ENCODE peak calls at places on chromosomes 13 and 19, in nine cellular contexts. One of them, this sample, is unnamed.
A peak's percentile ranks its signal among the peaks of the same experiment; 100 is the strongest.

GRCh38 chr19:17513801-17514200 is 2.4 kb downstream of the PGLS start:
- DNase-seq in IMR-90: no peak
- DNase-seq in right cardiac atrium: no peak
- DNase-seq in lower lobe of right lung: no peak
- DNase-seq in NCI-H1092: no peak
- DNase-seq in T-helper 17 cell: no peak
- DNase-seq in cardiac fibroblast: no peak
- DNase-seq in hepatic stellate cell: no peak
- DNase-seq in cortex of kidney: no peak
- DNase-seq in this sample: no peak

GRCh38 chr13:73715114-73715909 is 418.9 kb downstream of the KLF12 start:
- DNase-seq in lower lobe of right lung: peak; percentile 66
- DNase-seq in T-helper 17 cell: peak; percentile 59
- DNase-seq in right cardiac atrium: no peak
- DNase-seq in IMR-90: no peak
- DNase-seq in NCI-H1092: no peak
- DNase-seq in hepatic stellate cell: no peak
- DNase-seq in cortex of kidney: no peak
- DNase-seq in cardiac fibroblast: no peak
- DNase-seq in this sample: no peak

GRCh38 chr13:29702912-29703351 is 107.4 kb upstream of the SLC7A1 start:
- DNase-seq in NCI-H1092: no peak
- DNase-seq in cortex of kidney: no peak
- DNase-seq in lower lobe of right lung: no peak
- DNase-seq in cardiac fibroblast: peak; percentile 89
- DNase-seq in hepatic stellate cell: peak; percentile 81
- DNase-seq in T-helper 17 cell: no peak
- DNase-seq in right cardiac atrium: no peak
- DNase-seq in IMR-90: peak; percentile 69
- DNase-seq in this sample: no peak

GRCh38 chr19:50639121-50640112 is at the start of gene SYT3:
- DNase-seq in cortex of kidney: no peak
- DNase-seq in right cardiac atrium: peak; percentile 82
- DNase-seq in NCI-H1092: no peak
- DNase-seq in hepatic stellate cell: peak; percentile 66
- DNase-seq in T-helper 17 cell: no peak
- DNase-seq in IMR-90: peak; percentile 27
- DNase-seq in lower lobe of right lung: peak; percentile 59
- DNase-seq in cardiac fibroblast: peak; percentile 28
- DNase-seq in this sample: no peak

GRCh38 chr19:40614595-40615411 is 13.6 kb downstream of the LTBP4 start:
- DNase-seq in right cardiac atrium: peak; percentile 94
- DNase-seq in T-helper 17 cell: peak; percentile 76
- DNase-seq in cortex of kidney: no peak
- DNase-seq in IMR-90: peak; percentile 99
- DNase-seq in lower lobe of right lung: peak; percentile 86
- DNase-seq in cardiac fibroblast: peak; percentile 97
- DNase-seq in NCI-H1092: no peak
- DNase-seq in hepatic stellate cell: peak; percentile 66
- DNase-seq in this sample: peak; percentile 86

GRCh38 chr19:8028951-8029491 is 23.5 kb upstream of the CCL25 start:
- DNase-seq in cardiac fibroblast: peak; percentile 12
- DNase-seq in cortex of kidney: no peak
- DNase-seq in T-helper 17 cell: no peak
- DNase-seq in lower lobe of right lung: no peak
- DNase-seq in right cardiac atrium: no peak
- DNase-seq in hepatic stellate cell: peak; percentile 50
- DNase-seq in NCI-H1092: no peak
- DNase-seq in IMR-90: peak; percentile 13
- DNase-seq in this sample: no peak

GRCh38 chr19:3099347-3100145 is 5.4 kb downstream of the GNA11 start:
- DNase-seq in NCI-H1092: no peak
- DNase-seq in lower lobe of right lung: no peak
- DNase-seq in cortex of kidney: no peak
- DNase-seq in right cardiac atrium: peak; percentile 60
- DNase-seq in T-helper 17 cell: no peak
- DNase-seq in IMR-90: no peak
- DNase-seq in cardiac fibroblast: no peak
- DNase-seq in hepatic stellate cell: no peak
- DNase-seq in this sample: no peak

GRCh38 chr19:41897181-41897580 is 14.2 kb downstream of the ARHGEF1 start:
- DNase-seq in lower lobe of right lung: no peak
- DNase-seq in NCI-H1092: no peak
- DNase-seq in right cardiac atrium: no peak
- DNase-seq in cortex of kidney: no peak
- DNase-seq in T-helper 17 cell: no peak
- DNase-seq in IMR-90: no peak
- DNase-seq in hepatic stellate cell: no peak
- DNase-seq in cardiac fibroblast: no peak
- DNase-seq in this sample: no peak

GRCh38 chr13:54183728-54184127 is 1155.1 kb downstream of the OLFM4 start:
- DNase-seq in T-helper 17 cell: no peak
- DNase-seq in cortex of kidney: no peak
- DNase-seq in right cardiac atrium: no peak
- DNase-seq in lower lobe of right lung: no peak
- DNase-seq in hepatic stellate cell: no peak
- DNase-seq in cardiac fibroblast: no peak
- DNase-seq in NCI-H1092: no peak
- DNase-seq in IMR-90: no peak
- DNase-seq in this sample: no peak

GRCh38 chr13:98254541-98254940 is 77.5 kb upstream of the RNF113B start:
- DNase-seq in right cardiac atrium: no peak
- DNase-seq in NCI-H1092: no peak
- DNase-seq in IMR-90: peak; percentile 86
- DNase-seq in lower lobe of right lung: no peak
- DNase-seq in T-helper 17 cell: no peak
- DNase-seq in cortex of kidney: no peak
- DNase-seq in hepatic stellate cell: no peak
- DNase-seq in cardiac fibroblast: no peak
- DNase-seq in this sample: no peak

GRCh38 chr13:112573710-112574109 is 14.2 kb downstream of the TUBGCP3 start:
- DNase-seq in cortex of kidney: no peak
- DNase-seq in hepatic stellate cell: no peak
- DNase-seq in IMR-90: no peak
- DNase-seq in T-helper 17 cell: no peak
- DNase-seq in right cardiac atrium: no peak
- DNase-seq in cardiac fibroblast: no peak
- DNase-seq in lower lobe of right lung: no peak
- DNase-seq in NCI-H1092: no peak
- DNase-seq in this sample: no peak

GRCh38 chr13:110349239-110349638 is 42.2 kb downstream of the COL4A2 start:
- DNase-seq in hepatic stellate cell: no peak
- DNase-seq in NCI-H1092: no peak
- DNase-seq in lower lobe of right lung: no peak
- DNase-seq in right cardiac atrium: no peak
- DNase-seq in IMR-90: no peak
- DNase-seq in T-helper 17 cell: no peak
- DNase-seq in cardiac fibroblast: no peak
- DNase-seq in cortex of kidney: no peak
- DNase-seq in this sample: no peak

GRCh38 chr13:100633461-100633860 is 41.1 kb downstream of the TMTC4 start:
- DNase-seq in lower lobe of right lung: no peak
- DNase-seq in IMR-90: peak; percentile 96
- DNase-seq in hepatic stellate cell: peak; percentile 27
- DNase-seq in cortex of kidney: no peak
- DNase-seq in T-helper 17 cell: no peak
- DNase-seq in NCI-H1092: no peak
- DNase-seq in right cardiac atrium: no peak
- DNase-seq in cardiac fibroblast: peak; percentile 96
- DNase-seq in this sample: no peak

GRCh38 chr13:32278456-32278855 is 36.7 kb downstream of the ZAR1L start:
- DNase-seq in cortex of kidney: no peak
- DNase-seq in T-helper 17 cell: no peak
- DNase-seq in hepatic stellate cell: peak; percentile 16
- DNase-seq in IMR-90: peak; percentile 91
- DNase-seq in lower lobe of right lung: no peak
- DNase-seq in NCI-H1092: no peak
- DNase-seq in right cardiac atrium: no peak
- DNase-seq in cardiac fibroblast: peak; percentile 52
- DNase-seq in this sample: no peak

GRCh38 chr13:86193281-86193680 is 394.1 kb upstream of the SLITRK6 start:
- DNase-seq in cortex of kidney: no peak
- DNase-seq in cardiac fibroblast: no peak
- DNase-seq in T-helper 17 cell: no peak
- DNase-seq in lower lobe of right lung: no peak
- DNase-seq in hepatic stellate cell: no peak
- DNase-seq in right cardiac atrium: no peak
- DNase-seq in NCI-H1092: no peak
- DNase-seq in IMR-90: no peak
- DNase-seq in this sample: no peak

GRCh38 chr13:73072501-73072900 is 13.7 kb downstream of the KLF5 start:
- DNase-seq in T-helper 17 cell: no peak
- DNase-seq in IMR-90: no peak
- DNase-seq in cortex of kidney: no peak
- DNase-seq in right cardiac atrium: no peak
- DNase-seq in lower lobe of right lung: no peak
- DNase-seq in hepatic stellate cell: no peak
- DNase-seq in NCI-H1092: no peak
- DNase-seq in cardiac fibroblast: no peak
- DNase-seq in this sample: no peak